ENCODE peak calls at places on chromosomes 5 and 9, in six cellular contexts. P, R, K, U, O and V are unnamed samples.

GRCh38 chr5:35822541-35822940 is 34.1 kb upstream of the IL7R start:
- DNase-seq in K (no peak), R (no peak), P (no peak), O (no peak), U (no peak), V (peak)

GRCh38 chr5:154676508-154676907 is 78.7 kb upstream of the LARP1 start:
- DNase-seq in O (no peak), R (no peak), K (no peak), U (no peak), P (no peak), V (no peak)

GRCh38 chr5:146441896-146442295 is 5.2 kb upstream of the TCERG1 start:
- DNase-seq in U (no peak), R (no peak), O (no peak), K (no peak), P (no peak), V (no peak)

GRCh38 chr9:106075991-106076390 is 381.6 kb downstream of the TMEM38B start:
- DNase-seq in K (peak), U (no peak), O (no peak), P (no peak), R (no peak), V (no peak)

GRCh38 chr9:76399831-76400230 is 5.6 kb upstream of the RFK start:
- DNase-seq in K (no peak), U (no peak), R (no peak), O (no peak), P (no peak), V (no peak)

GRCh38 chr9:74887981-74888370 is 255 bp upstream of the TRPM6 start:
- DNase-seq in U (no peak), P (peak), K (no peak), O (no peak), R (no peak), V (no peak)

GRCh38 chr5:40291338-40291737 is 388.4 kb upstream of the PTGER4 start:
- DNase-seq in P (no peak), U (no peak), R (no peak), O (no peak), K (no peak), V (no peak)

GRCh38 chr5:32201140-32201539 is 27.0 kb upstream of the GOLPH3 start:
- DNase-seq in R (no peak), P (peak), O (no peak), K (no peak), U (peak), V (no peak)

GRCh38 chr9:104068546-104068945 is 25.6 kb upstream of the SMC2 start:
- DNase-seq in O (no peak), U (no peak), P (peak), K (no peak), R (no peak), V (no peak)

GRCh38 chr9:90451804-90452203 is 190.8 kb downstream of the DIRAS2 start:
- DNase-seq in K (no peak), R (no peak), U (no peak), P (no peak), O (no peak), V (no peak)

GRCh38 chr9:79535534-79535933 is 36.2 kb upstream of the TLE4 start:
- DNase-seq in O (no peak), P (no peak), R (no peak), K (no peak), U (no peak), V (no peak)

GRCh38 chr5:37966291-37966690 is 126.5 kb upstream of the GDNF start:
- DNase-seq in P (no peak), K (no peak), U (no peak), R (no peak), O (no peak), V (no peak)

GRCh38 chr5:87361536-87362213 is 51.1 kb downstream of the CCNH start:
- DNase-seq in K (no peak), R (no peak), P (no peak), O (no peak), U (no peak), V (no peak)

GRCh38 chr9:131227112-131228058 is 48.9 kb downstream of the FAM78A start:
- DNase-seq in U (no peak), R (peak), O (peak), K (peak), P (peak), V (peak)

GRCh38 chr5:154179846-154180710 is 10.5 kb upstream of the GALNT10 start:
- DNase-seq in R (no peak), O (peak), P (peak), K (no peak), U (peak), V (no peak)

GRCh38 chr5:148849461-148849860 is 23.1 kb downstream of the ADRB2 start:
- DNase-seq in U (no peak), R (no peak), O (no peak), P (no peak), K (no peak), V (peak)

GRCh38 chr9:111839387-111839786 is 44.6 kb upstream of the SHOC1 start:
- DNase-seq in K (no peak), O (no peak), R (no peak), P (no peak), U (peak), V (no peak)

GRCh38 chr5:158464383-158464782 is 605.4 kb upstream of the CLINT1 start:
- DNase-seq in R (no peak), U (no peak), K (no peak), P (no peak), O (no peak), V (no peak)

GRCh38 chr9:3181049-3181953 is 337.4 kb upstream of the PUM3 start:
- DNase-seq in U (peak), O (peak), P (peak), R (peak), K (no peak), V (peak)

GRCh38 chr5:43421450-43422133 is 9.4 kb upstream of the CCL28 start:
- DNase-seq in O (no peak), U (no peak), K (no peak), P (no peak), R (no peak), V (no peak)

GRCh38 chr5:151157426-151158286 is at the start of gene ANXA6:
- DNase-seq in P (peak), U (peak), R (peak), O (peak), K (peak), V (peak)

GRCh38 chr5:151156732-151157402 is 712 bp downstream of the ANXA6 start:
- DNase-seq in R (no peak), P (no peak), K (no peak), U (no peak), O (peak), V (no peak)

GRCh38 chr5:151155149-151155776 is 2.3 kb downstream of the ANXA6 start:
- DNase-seq in O (no peak), U (no peak), P (no peak), R (no peak), K (no peak), V (peak)

GRCh38 chr5:151158287-151158661 is 695 bp upstream of the ANXA6 start:
- DNase-seq in K (no peak), R (no peak), O (no peak), P (no peak), U (peak), V (no peak)

GRCh38 chr5:151155777-151156731 is 1.5 kb downstream of the ANXA6 start:
- DNase-seq in P (no peak), U (peak), K (no peak), R (no peak), O (peak), V (peak)
- TF ChIP-seq EP300 in P (no peak), U (peak), K (peak), R (no peak), O (peak), V (no peak)

DNA sequence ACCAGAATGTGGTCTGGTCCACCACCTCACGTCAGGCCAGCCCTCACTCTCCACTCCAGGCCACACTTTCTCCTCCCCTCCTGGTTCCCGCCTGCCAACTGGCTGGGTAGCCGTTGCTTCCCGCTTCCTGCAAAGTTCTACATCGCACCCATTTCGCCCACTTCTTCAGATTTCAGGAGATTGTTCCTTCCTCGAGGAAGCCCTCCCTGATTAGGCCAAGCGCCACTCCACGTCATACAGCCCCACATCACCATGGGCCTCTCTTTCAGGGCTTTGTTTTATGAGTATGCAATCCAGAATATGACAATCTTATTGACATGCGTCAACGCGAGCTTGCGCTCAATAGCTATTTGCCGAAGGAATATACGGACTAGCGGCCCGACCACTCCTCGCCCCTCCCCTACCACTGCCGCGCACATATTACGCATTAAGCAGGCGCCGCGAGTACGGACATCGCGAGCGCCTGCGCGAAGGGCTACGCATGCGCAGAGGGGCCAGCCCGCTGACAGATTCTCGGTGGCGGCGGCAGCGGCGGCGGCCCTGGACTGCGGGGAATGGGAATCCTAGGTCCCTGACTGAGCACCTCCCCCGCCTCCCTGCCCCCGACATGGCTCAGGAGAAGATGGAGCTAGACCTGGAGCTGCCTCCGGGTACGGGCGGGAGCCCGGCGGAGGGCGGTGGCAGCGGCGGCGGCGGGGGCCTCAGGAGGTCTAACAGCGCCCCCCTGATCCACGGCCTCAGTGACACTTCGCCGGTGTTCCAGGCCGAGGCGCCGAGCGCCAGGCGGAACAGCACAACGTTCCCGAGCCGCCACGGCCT is 74.7 kb downstream of the PIP5K1B start:
- DNase-seq in R (peak), U (peak), P (peak), O (peak), K (peak), V (peak)
- TF ChIP-seq EP300 in R (no peak), U (no peak), P (no peak), O (no peak), K (peak), V (no peak)

DNA sequence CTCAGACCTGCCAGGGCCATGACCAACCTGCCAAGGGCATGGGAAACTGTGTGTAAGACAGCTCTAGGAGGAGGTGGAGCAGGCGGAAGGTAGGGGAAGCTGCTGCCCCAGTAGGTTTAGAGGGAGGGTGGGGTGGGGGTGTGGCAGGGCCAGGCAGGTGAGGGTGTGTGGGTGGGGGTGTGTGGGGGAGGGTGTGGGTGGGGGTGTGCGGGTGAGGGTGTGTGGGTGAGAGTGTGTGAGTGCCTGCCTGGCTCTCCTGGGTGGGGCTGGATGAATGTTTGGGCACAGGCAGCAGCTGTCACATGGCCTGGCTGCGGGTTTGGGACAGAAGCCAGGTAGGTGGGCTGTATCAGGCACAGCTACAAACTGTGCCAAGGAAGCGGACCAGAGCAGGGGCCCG is 8.8 kb upstream of the N4BP3 start:
- DNase-seq in K (no peak), O (no peak), R (peak), P (no peak), U (no peak), V (peak)
- TF ChIP-seq EP300 in K (no peak), O (no peak), R (no peak), P (no peak), U (no peak), V (no peak)

GRCh38 chr9:128077847-128078503 is 9.9 kb downstream of the SLC25A25 start:
- DNase-seq in P (no peak), O (no peak), K (no peak), U (no peak), R (no peak), V (no peak)

GRCh38 chr9:128080218-128080617 is 12.2 kb downstream of the SLC25A25 start:
- DNase-seq in O (no peak), K (no peak), R (no peak), U (no peak), P (no peak), V (no peak)

GRCh38 chr9:128082173-128082572 is 14.1 kb downstream of the SLC25A25 start:
- DNase-seq in R (no peak), P (no peak), O (no peak), U (no peak), K (no peak), V (no peak)

GRCh38 chr9:128078504-128079434 is 10.7 kb downstream of the SLC25A25 start:
- DNase-seq in O (no peak), K (no peak), U (no peak), P (peak), R (peak), V (peak)

GRCh38 chr9:128081052-128081451 is 13.0 kb downstream of the SLC25A25 start:
- DNase-seq in P (no peak), O (peak), U (no peak), K (peak), R (no peak), V (no peak)
- TF ChIP-seq EP300 in P (no peak), O (no peak), U (no peak), K (peak), R (no peak), V (no peak)

DNA sequence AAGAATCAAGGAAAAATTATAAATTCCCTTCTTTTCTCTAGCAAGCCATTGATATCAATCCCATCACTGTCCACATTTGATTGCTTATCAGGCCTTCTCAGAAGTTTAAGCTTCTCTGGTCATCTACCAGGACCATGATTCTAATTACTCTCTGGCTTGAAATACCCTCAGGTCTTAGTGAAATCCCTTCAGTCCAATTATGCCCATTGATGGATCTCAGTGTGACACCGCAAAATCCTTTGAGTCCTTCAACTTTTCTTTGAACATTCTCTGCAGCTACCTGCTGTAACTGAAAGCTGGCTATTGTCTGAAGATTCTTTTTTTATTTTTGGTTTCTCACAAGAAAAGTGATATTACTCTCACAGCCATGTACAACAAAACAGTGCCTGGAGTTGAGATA is 3.0 kb upstream of the CDH9 start:
- DNase-seq in U (no peak), K (no peak), R (no peak), P (no peak), O (no peak), V (no peak)
- TF ChIP-seq EP300 in U (no peak), K (no peak), R (no peak), P (no peak), O (no peak), V (no peak)

GRCh38 chr5:133291524-133291923 is 239.7 kb downstream of the HSPA4 start:
- DNase-seq in K (no peak), R (no peak), P (no peak), O (no peak), U (no peak), V (no peak)
- TF ChIP-seq EP300 in K (no peak), R (no peak), P (no peak), O (no peak), U (no peak), V (no peak)

GRCh38 chr9:26261503-26262330 is 583.5 kb upstream of the TUSC1 start:
- DNase-seq in U (no peak), O (no peak), R (no peak), P (peak), K (no peak), V (no peak)
- TF ChIP-seq EP300 in U (no peak), O (no peak), R (no peak), P (peak), K (no peak), V (no peak)